ENCODE peak calls at places on chromosomes 5 and 9, in eight cellular contexts. A is stimulated activated CD8-positive, alpha-beta memory T cell treated with anti-CD3 and anti-CD28 coated beads, Interleukin-15, amount 100 ng/mL, for 1 hour; G is stimulated activated CD4-positive, alpha-beta T cell treated with anti-CD3 and anti-CD28 coated beads, Interleukin-15, amount 100 ng/mL, for 1 hour; E is epithelial cell of proximal tubule; T is body of pancreas; S is islet precursor cell; Y is caudate nucleus; O is NCI-H748 treated with DMSO at 0.1 percent for 48 hours. P is an unnamed sample.

GRCh38 chr9:89218040-89218928 is 39.7 kb upstream of the SHC3 start:
- DNase-seq in Y (no peak), A (no peak), G (no peak), O (no peak), T (no peak), E (no peak), S (no peak), P (no peak)

GRCh38 chr5:14364576-14365472 is 216.8 kb upstream of the OTULINL start:
- DNase-seq in S (peak; percentile 79), G (no peak), Y (no peak), T (peak; percentile 77), E (no peak), O (peak; percentile 60), A (no peak), P (no peak)

GRCh38 chr5:40381676-40382363 is 297.9 kb upstream of the PTGER4 start:
- DNase-seq in A (no peak), T (no peak), G (no peak), S (no peak), O (no peak), Y (no peak), E (no peak), P (no peak)

GRCh38 chr5:147998704-147999103 is 65.1 kb upstream of the SPINK5 start:
- DNase-seq in G (no peak), A (no peak), T (no peak), E (no peak), Y (no peak), S (no peak), O (no peak), P (no peak)

GRCh38 chr9:85258823-85259370 is 482.9 kb downstream of the AGTPBP1 start:
- DNase-seq in A (no peak), O (peak; percentile 84), T (peak; percentile 70), G (no peak), S (peak; percentile 92), E (peak; percentile 56), Y (peak; percentile 20), P (peak; percentile 74)

GRCh38 chr9:121399883-121400607 is 30.0 kb upstream of the STOM start:
- DNase-seq in T (no peak), A (no peak), E (peak; percentile 38), O (peak; percentile 57), G (no peak), S (no peak), Y (no peak), P (peak; percentile 53)

GRCh38 chr5:73170522-73170921 is 2.5 kb upstream of the TMEM174 start:
- DNase-seq in Y (no peak), S (peak; percentile 68), O (no peak), T (no peak), G (no peak), A (no peak), E (no peak), P (no peak)

GRCh38 chr5:67179695-67180302 is 16.8 kb downstream of the CD180 start:
- DNase-seq in O (no peak), T (no peak), A (no peak), E (no peak), Y (no peak), S (no peak), G (no peak), P (no peak)

GRCh38 chr5:172939561-172939960 is 19.7 kb upstream of the RPL26L1 start:
- DNase-seq in S (peak; percentile 45), Y (no peak), T (peak; percentile 22), E (no peak), A (no peak), O (peak; percentile 53), G (no peak), P (no peak)

GRCh38 chr9:105157178-105157583 is 87.3 kb upstream of the SLC44A1 start:
- DNase-seq in E (no peak), A (no peak), Y (peak; percentile 38), O (peak; percentile 30), S (peak; percentile 80), T (peak; percentile 57), G (no peak), P (peak; percentile 60)

GRCh38 chr5:160601045-160601444 is 179.4 kb downstream of the PTTG1 start:
- DNase-seq in A (no peak), S (no peak), G (no peak), O (no peak), Y (no peak), T (no peak), E (no peak), P (no peak)

GRCh38 chr9:127196826-127197145 is 67.8 kb upstream of the GARNL3 start:
- DNase-seq in Y (no peak), E (no peak), G (no peak), T (no peak), O (no peak), S (no peak), A (no peak), P (no peak)

GRCh38 chr5:2752059-2752874 is 790 bp upstream of the IRX2 start:
- DNase-seq in T (no peak), Y (no peak), E (no peak), A (no peak), S (peak; percentile 54), G (no peak), O (peak; percentile 79), P (no peak)

GRCh38 chr5:137220523-137220927 is 278.6 kb downstream of the SPOCK1 start:
- DNase-seq in O (peak; percentile 33), S (peak; percentile 87), A (no peak), Y (no peak), G (no peak), E (peak; percentile 89), T (peak; percentile 30), P (peak; percentile 55)

GRCh38 chr9:17018001-17018491 is 116.8 kb upstream of the CNTLN start:
- DNase-seq in A (no peak), G (no peak), T (no peak), S (no peak), O (no peak), E (no peak), Y (no peak), P (peak; percentile 7)

GRCh38 chr5:56386046-56386445 is 152.9 kb upstream of the ANKRD55 start:
- DNase-seq in O (no peak), Y (no peak), S (no peak), E (no peak), T (no peak), G (no peak), A (no peak), P (no peak)

GRCh38 chr9:120538339-120538738 is 41.6 kb downstream of the CDK5RAP2 start:
- DNase-seq in S (peak; percentile 72), A (no peak), Y (no peak), G (no peak), T (no peak), O (no peak), E (no peak), P (peak; percentile 25)

GRCh38 chr9:137077758-137078693 is 709 bp downstream of the UAP1L1 start:
- DNase-seq in T (peak; percentile 42), O (no peak), Y (no peak), A (no peak), E (no peak), S (no peak), G (peak; percentile 15), P (no peak)

P was measured in brain microvascular endothelial cell.